ENCODE peak calls at places on chromosomes 5 and 9, in eight cellular contexts. One of them, this sample, is unnamed.

GRCh38 chr9:71146511-71146910 is 25.1 kb upstream of the TRPM3 start:
- DNase-seq in mucosa of gallbladder: no peak
- DNase-seq in foreskin fibroblast: no peak
- DNase-seq in GM03348: no peak
- DNase-seq in activated T-helper 1 cell treated with Interleukin-2 at 50 U/mL for 16 hours: no peak
- DNase-seq in dorsolateral prefrontal cortex: no peak
- DNase-seq in brain microvascular endothelial cell: no peak
- DNase-seq in A549: no peak
- DNase-seq in this sample: no peak

GRCh38 chr9:91991621-91992435 is 41.8 kb upstream of the ROR2 start:
- DNase-seq in dorsolateral prefrontal cortex: no peak
- DNase-seq in activated T-helper 1 cell treated with Interleukin-2 at 50 U/mL for 16 hours: no peak
- DNase-seq in mucosa of gallbladder: no peak
- DNase-seq in foreskin fibroblast: peak; percentile 57
- DNase-seq in GM03348: peak; percentile 65
- DNase-seq in A549: no peak
- DNase-seq in brain microvascular endothelial cell: no peak
- DNase-seq in this sample: no peak

GRCh38 chr5:79346420-79346824 is 110.5 kb downstream of the JMY start:
- DNase-seq in mucosa of gallbladder: no peak
- DNase-seq in activated T-helper 1 cell treated with Interleukin-2 at 50 U/mL for 16 hours: no peak
- DNase-seq in brain microvascular endothelial cell: peak; percentile 83
- DNase-seq in A549: peak; percentile 60
- DNase-seq in GM03348: peak; percentile 45
- DNase-seq in dorsolateral prefrontal cortex: no peak
- DNase-seq in foreskin fibroblast: peak; percentile 79
- DNase-seq in this sample: no peak

GRCh38 chr5:73763300-73764032 is 137.5 kb downstream of the ARHGEF28 start:
- DNase-seq in dorsolateral prefrontal cortex: no peak
- DNase-seq in activated T-helper 1 cell treated with Interleukin-2 at 50 U/mL for 16 hours: no peak
- DNase-seq in brain microvascular endothelial cell: no peak
- DNase-seq in GM03348: no peak
- DNase-seq in mucosa of gallbladder: peak; percentile 40
- DNase-seq in foreskin fibroblast: peak; percentile 80
- DNase-seq in A549: no peak
- DNase-seq in this sample: no peak

GRCh38 chr5:132467292-132467984 is 23.1 kb downstream of the IRF1 start:
- DNase-seq in foreskin fibroblast: no peak
- DNase-seq in GM03348: no peak
- DNase-seq in brain microvascular endothelial cell: no peak
- DNase-seq in dorsolateral prefrontal cortex: no peak
- DNase-seq in mucosa of gallbladder: no peak
- DNase-seq in activated T-helper 1 cell treated with Interleukin-2 at 50 U/mL for 16 hours: no peak
- DNase-seq in A549: no peak
- DNase-seq in this sample: no peak

GRCh38 chr5:179620293-179620692 is 3.2 kb downstream of the HNRNPH1 start:
- DNase-seq in activated T-helper 1 cell treated with Interleukin-2 at 50 U/mL for 16 hours: no peak
- DNase-seq in brain microvascular endothelial cell: no peak
- DNase-seq in GM03348: no peak
- DNase-seq in A549: no peak
- DNase-seq in mucosa of gallbladder: no peak
- DNase-seq in dorsolateral prefrontal cortex: no peak
- DNase-seq in foreskin fibroblast: peak; percentile 15
- DNase-seq in this sample: no peak

GRCh38 chr9:96505316-96505991 is 55.5 kb downstream of the HABP4 start:
- DNase-seq in dorsolateral prefrontal cortex: no peak
- DNase-seq in mucosa of gallbladder: no peak
- DNase-seq in A549: no peak
- DNase-seq in foreskin fibroblast: no peak
- DNase-seq in brain microvascular endothelial cell: no peak
- DNase-seq in GM03348: no peak
- DNase-seq in activated T-helper 1 cell treated with Interleukin-2 at 50 U/mL for 16 hours: no peak
- DNase-seq in this sample: no peak

GRCh38 chr9:92359380-92360007 is 33.7 kb downstream of the CENPP start:
- DNase-seq in brain microvascular endothelial cell: no peak
- DNase-seq in GM03348: no peak
- DNase-seq in foreskin fibroblast: no peak
- DNase-seq in dorsolateral prefrontal cortex: no peak
- DNase-seq in mucosa of gallbladder: no peak
- DNase-seq in activated T-helper 1 cell treated with Interleukin-2 at 50 U/mL for 16 hours: no peak
- DNase-seq in A549: no peak
- DNase-seq in this sample: no peak

GRCh38 chr5:72453260-72453775 is 53.9 kb downstream of the ZNF366 start:
- DNase-seq in brain microvascular endothelial cell: no peak
- DNase-seq in mucosa of gallbladder: no peak
- DNase-seq in A549: no peak
- DNase-seq in dorsolateral prefrontal cortex: no peak
- DNase-seq in foreskin fibroblast: no peak
- DNase-seq in GM03348: peak; percentile 16
- DNase-seq in activated T-helper 1 cell treated with Interleukin-2 at 50 U/mL for 16 hours: no peak
- DNase-seq in this sample: no peak

GRCh38 chr5:130386155-130386554 is 481.9 kb downstream of the CHSY3 start:
- DNase-seq in foreskin fibroblast: no peak
- DNase-seq in A549: no peak
- DNase-seq in activated T-helper 1 cell treated with Interleukin-2 at 50 U/mL for 16 hours: no peak
- DNase-seq in dorsolateral prefrontal cortex: no peak
- DNase-seq in GM03348: no peak
- DNase-seq in mucosa of gallbladder: no peak
- DNase-seq in brain microvascular endothelial cell: no peak
- DNase-seq in this sample: no peak

GRCh38 chr5:73692166-73692640 is 66.2 kb downstream of the ARHGEF28 start:
- DNase-seq in foreskin fibroblast: peak; percentile 77
- DNase-seq in A549: peak; percentile 36
- DNase-seq in GM03348: peak; percentile 65
- DNase-seq in brain microvascular endothelial cell: peak; percentile 80
- DNase-seq in dorsolateral prefrontal cortex: no peak
- DNase-seq in mucosa of gallbladder: no peak
- DNase-seq in activated T-helper 1 cell treated with Interleukin-2 at 50 U/mL for 16 hours: no peak
- DNase-seq in this sample: no peak

GRCh38 chr5:110872963-110873362 is 134.2 kb downstream of the SLC25A46 start:
- DNase-seq in brain microvascular endothelial cell: no peak
- DNase-seq in dorsolateral prefrontal cortex: no peak
- DNase-seq in GM03348: no peak
- DNase-seq in mucosa of gallbladder: no peak
- DNase-seq in A549: no peak
- DNase-seq in foreskin fibroblast: no peak
- DNase-seq in activated T-helper 1 cell treated with Interleukin-2 at 50 U/mL for 16 hours: no peak
- DNase-seq in this sample: no peak

GRCh38 chr9:3526166-3526902 is 533 bp upstream of the RFX3 start:
- DNase-seq in A549: peak; percentile 56
- DNase-seq in foreskin fibroblast: peak; percentile 93
- DNase-seq in dorsolateral prefrontal cortex: peak; percentile 84
- DNase-seq in mucosa of gallbladder: peak; percentile 89
- DNase-seq in activated T-helper 1 cell treated with Interleukin-2 at 50 U/mL for 16 hours: peak; percentile 81
- DNase-seq in GM03348: peak; percentile 91
- DNase-seq in brain microvascular endothelial cell: peak; percentile 84
- DNase-seq in this sample: peak; percentile 90

GRCh38 chr5:98902733-98903132 is 26.1 kb downstream of the CHD1 start:
- DNase-seq in brain microvascular endothelial cell: no peak
- DNase-seq in mucosa of gallbladder: no peak
- DNase-seq in dorsolateral prefrontal cortex: no peak
- DNase-seq in activated T-helper 1 cell treated with Interleukin-2 at 50 U/mL for 16 hours: no peak
- DNase-seq in foreskin fibroblast: peak; percentile 54
- DNase-seq in GM03348: peak; percentile 21
- DNase-seq in A549: no peak
- DNase-seq in this sample: no peak

GRCh38 chr5:157046041-157046440 is 12.9 kb downstream of the HAVCR1 start:
- DNase-seq in A549: peak; percentile 60
- DNase-seq in dorsolateral prefrontal cortex: peak; percentile 51
- DNase-seq in activated T-helper 1 cell treated with Interleukin-2 at 50 U/mL for 16 hours: no peak
- DNase-seq in foreskin fibroblast: peak; percentile 7
- DNase-seq in mucosa of gallbladder: peak; percentile 88
- DNase-seq in brain microvascular endothelial cell: no peak
- DNase-seq in GM03348: no peak
- DNase-seq in this sample: no peak

GRCh38 chr5:68292316-68292715 is 76.8 kb downstream of the PIK3R1 start:
- DNase-seq in dorsolateral prefrontal cortex: no peak
- DNase-seq in activated T-helper 1 cell treated with Interleukin-2 at 50 U/mL for 16 hours: no peak
- DNase-seq in A549: no peak
- DNase-seq in foreskin fibroblast: peak; percentile 58
- DNase-seq in brain microvascular endothelial cell: peak; percentile 11
- DNase-seq in GM03348: no peak
- DNase-seq in mucosa of gallbladder: no peak
- DNase-seq in this sample: no peak

GRCh38 chr5:89228355-89228754 is 345.4 kb upstream of the MEF2C start:
- DNase-seq in foreskin fibroblast: no peak
- DNase-seq in activated T-helper 1 cell treated with Interleukin-2 at 50 U/mL for 16 hours: no peak
- DNase-seq in dorsolateral prefrontal cortex: no peak
- DNase-seq in mucosa of gallbladder: no peak
- DNase-seq in GM03348: no peak
- DNase-seq in A549: no peak
- DNase-seq in brain microvascular endothelial cell: no peak
- DNase-seq in this sample: no peak

GRCh38 chr5:1517838-1518237 is 5.9 kb downstream of the LPCAT1 start:
- DNase-seq in dorsolateral prefrontal cortex: peak; percentile 35
- DNase-seq in activated T-helper 1 cell treated with Interleukin-2 at 50 U/mL for 16 hours: no peak
- DNase-seq in mucosa of gallbladder: no peak
- DNase-seq in foreskin fibroblast: no peak
- DNase-seq in A549: no peak
- DNase-seq in GM03348: no peak
- DNase-seq in brain microvascular endothelial cell: no peak
- DNase-seq in this sample: no peak

GRCh38 chr5:997001-997474 is 11.6 kb upstream of the NKD2 start:
- DNase-seq in mucosa of gallbladder: no peak
- DNase-seq in dorsolateral prefrontal cortex: no peak
- DNase-seq in GM03348: no peak
- DNase-seq in brain microvascular endothelial cell: no peak
- DNase-seq in foreskin fibroblast: no peak
- DNase-seq in A549: peak; percentile 36
- DNase-seq in activated T-helper 1 cell treated with Interleukin-2 at 50 U/mL for 16 hours: no peak
- DNase-seq in this sample: no peak

This sample was measured in central memory CD4-positive, alpha-beta T cell.